ENCODE peak calls at places on chromosomes 7 and 10, in six cellular contexts. W is EL, D is ELR, P is A549, G is GM06990, F is epithelial cell of prostate. Q is an unnamed sample.

GRCh38 chr7:5237286-5237685 is 45.5 kb upstream of the SLC29A4 start:
- DNase-seq in F (no peak), W (peak), P (no peak), G (peak), D (peak), Q (no peak)

GRCh38 chr7:91941450-91941849 is 788 bp downstream of the AKAP9 start:
- DNase-seq in W (peak), F (no peak), P (peak), G (peak), D (peak), Q (no peak)

GRCh38 chr10:103637855-103638561 is 144.5 kb downstream of the NEURL1 start:
- DNase-seq in W (peak), D (no peak), G (no peak), P (no peak), F (no peak), Q (no peak)

GRCh38 chr10:28327494-28327886 is 24.6 kb upstream of the MPP7 start:
- DNase-seq in D (peak), W (peak), F (no peak), G (no peak), P (no peak), Q (no peak)

GRCh38 chr7:38398725-38399321 is 125.4 kb upstream of the TARP start:
- DNase-seq in D (peak), W (peak), G (no peak), F (no peak), P (peak), Q (no peak)

GRCh38 chr10:13536674-13537366 is 8.0 kb upstream of the BEND7 start:
- DNase-seq in P (peak), D (peak), W (peak), G (peak), F (no peak), Q (no peak)

GRCh38 chr7:112400141-112400540 is 50.1 kb upstream of the IFRD1 start:
- DNase-seq in F (peak), D (peak), G (no peak), P (no peak), W (peak), Q (no peak)

GRCh38 chr10:86155034-86155656 is 211.4 kb downstream of the GRID1 start:
- DNase-seq in F (no peak), P (no peak), D (no peak), G (no peak), W (no peak), Q (no peak)

GRCh38 chr10:102040305-102040704 is 15.7 kb downstream of the ARMH3 start:
- DNase-seq in G (no peak), D (no peak), F (no peak), P (no peak), W (no peak), Q (no peak)

GRCh38 chr7:65471587-65471986 is 97.9 kb downstream of the ZNF92 start:
- DNase-seq in G (no peak), F (no peak), W (no peak), P (no peak), D (no peak), Q (no peak)

GRCh38 chr10:10490187-10490980 is 527.3 kb upstream of the CELF2 start:
- DNase-seq in G (no peak), F (no peak), W (no peak), P (no peak), D (no peak), Q (no peak)

GRCh38 chr7:34848670-34849069 is 188.6 kb downstream of the DPY19L1 start:
- DNase-seq in W (no peak), P (no peak), G (no peak), F (no peak), D (no peak), Q (no peak)

GRCh38 chr7:150855476-150856302 is 3.4 kb downstream of the AOC1 start:
- DNase-seq in F (peak), G (no peak), P (no peak), W (no peak), D (no peak), Q (no peak)

GRCh38 chr10:89805599-89806013 is 104.2 kb downstream of the KIF20B start:
- DNase-seq in W (no peak), P (no peak), G (peak), F (no peak), D (no peak), Q (no peak)